ENCODE peak calls at places on chromosomes 1 and 21, in nine cellular contexts. R, N, O, P, B, D, K, Q and F are unnamed samples.

GRCh38 chr1:224650329-224650728 is 34.2 kb downstream of the CNIH3 start:
- DNase-seq in D (no peak), R (no peak), B (no peak), Q (no peak), O (no peak), N (no peak), K (no peak), P (no peak), F (no peak)

GRCh38 chr1:162018418-162018817 is 5.3 kb downstream of the OLFML2B start:
- DNase-seq in O (no peak), P (no peak), D (no peak), B (no peak), Q (no peak), R (no peak), N (no peak), K (no peak), F (no peak)

GRCh38 chr1:114108741-114109255 is 44.9 kb downstream of the SYT6 start:
- DNase-seq in R (no peak), K (no peak), D (no peak), P (no peak), O (no peak), N (no peak), B (no peak), Q (no peak), F (no peak)

GRCh38 chr21:39483917-39484316 is 32.1 kb downstream of the SH3BGR start:
- DNase-seq in K (peak), Q (no peak), R (no peak), P (peak), B (peak), N (no peak), O (no peak), D (no peak), F (no peak)

GRCh38 chr1:109773900-109774485 is 10.3 kb upstream of the EPS8L3 start:
- DNase-seq in Q (no peak), N (no peak), P (no peak), O (no peak), B (no peak), R (no peak), D (no peak), K (no peak), F (no peak)

GRCh38 chr1:93005252-93005598 is 44.0 kb upstream of the DIPK1A start:
- DNase-seq in B (no peak), D (no peak), P (no peak), N (no peak), O (no peak), R (no peak), Q (no peak), K (no peak), F (no peak)

GRCh38 chr1:225179686-225180085 is 248.2 kb downstream of the LBR start:
- DNase-seq in N (no peak), O (no peak), D (peak), K (no peak), B (no peak), R (no peak), P (no peak), Q (no peak), F (no peak)

GRCh38 chr1:199545780-199546179 is 481.7 kb upstream of the NR5A2 start:
- DNase-seq in B (no peak), R (no peak), Q (no peak), P (no peak), K (peak), D (peak), N (peak), O (peak), F (peak)

GRCh38 chr1:58827298-58827697 is 43.5 kb upstream of the JUN start:
- DNase-seq in P (no peak), B (no peak), K (no peak), O (no peak), R (no peak), D (no peak), Q (no peak), N (no peak), F (no peak)

GRCh38 chr1:92459871-92460320 is 26.8 kb downstream of the GFI1 start:
- DNase-seq in O (no peak), D (no peak), B (no peak), Q (no peak), N (no peak), R (no peak), P (no peak), K (no peak), F (no peak)

GRCh38 chr21:20971296-20971921 is 26.8 kb upstream of the NCAM2 start:
- DNase-seq in N (no peak), B (peak), D (peak), P (peak), O (peak), R (peak), K (peak), Q (no peak), F (peak)

GRCh38 chr1:147598631-147599361 is 57.5 kb downstream of the BCL9 start:
- DNase-seq in R (no peak), Q (no peak), K (no peak), P (peak), D (no peak), B (no peak), N (no peak), O (no peak), F (peak)

GRCh38 chr1:235011064-235011598 is 117.5 kb downstream of the TOMM20 start:
- DNase-seq in K (no peak), B (no peak), P (no peak), Q (no peak), D (no peak), O (no peak), N (no peak), R (no peak), F (no peak)

GRCh38 chr1:111462368-111463028 is 11.3 kb upstream of the C1orf162 start:
- DNase-seq in K (no peak), P (no peak), N (no peak), O (no peak), Q (no peak), R (no peak), B (no peak), D (no peak), F (no peak)

GRCh38 chr1:48234086-48234485 is 11.6 kb downstream of the SLC5A9 start:
- DNase-seq in P (no peak), B (no peak), N (no peak), D (no peak), O (no peak), R (no peak), Q (no peak), K (no peak), F (no peak)

GRCh38 chr1:220974431-220974830 is 95.2 kb downstream of the HLX start:
- DNase-seq in O (no peak), P (no peak), D (peak), Q (no peak), N (no peak), R (no peak), B (no peak), K (no peak), F (peak)

GRCh38 chr1:240385985-240386978 is 225.7 kb downstream of the GREM2 start:
- DNase-seq in K (no peak), D (no peak), N (no peak), B (peak), O (no peak), R (no peak), P (peak), Q (no peak), F (no peak)

GRCh38 chr1:37124501-37124900 is 90.2 kb upstream of the GRIK3 start:
- DNase-seq in R (no peak), N (no peak), K (no peak), O (no peak), D (no peak), P (no peak), B (no peak), Q (no peak), F (no peak)

GRCh38 chr1:40532062-40532389 is 589 bp downstream of the ZNF684 start:
- DNase-seq in P (no peak), Q (no peak), O (no peak), K (no peak), B (no peak), D (no peak), R (no peak), N (no peak), F (no peak)

GRCh38 chr1:67583462-67583950 is 101.5 kb upstream of the GADD45A start:
- DNase-seq in R (no peak), Q (no peak), B (no peak), N (no peak), K (no peak), O (no peak), D (no peak), P (no peak), F (no peak)

GRCh38 chr21:41387042-41387819 is 25.4 kb downstream of the MX2 start:
- DNase-seq in P (no peak), R (no peak), N (no peak), D (no peak), O (no peak), Q (no peak), K (no peak), B (no peak), F (no peak)

GRCh38 chr1:185016880-185017279 is 28.5 kb upstream of the RNF2 start:
- DNase-seq in O (no peak), B (no peak), N (no peak), K (no peak), Q (no peak), R (no peak), D (no peak), P (no peak), F (no peak)

GRCh38 chr21:29581393-29581792 is 282.7 kb downstream of the BACH1 start:
- DNase-seq in R (no peak), N (no peak), D (no peak), K (no peak), B (no peak), P (no peak), Q (no peak), O (no peak), F (no peak)

GRCh38 chr1:207713529-207713928 is 38.3 kb upstream of the CD46 start:
- DNase-seq in O (peak), K (no peak), N (no peak), D (no peak), B (no peak), Q (no peak), P (no peak), R (no peak), F (no peak)

GRCh38 chr1:31626451-31627202 is 9.1 kb downstream of the HCRTR1 start:
- DNase-seq in N (no peak), O (peak), P (peak), D (peak), Q (no peak), R (no peak), K (no peak), B (peak), F (peak)

GRCh38 chr1:198657550-198658064 is 18.8 kb downstream of the PTPRC start:
- DNase-seq in D (no peak), R (no peak), O (no peak), Q (no peak), K (peak), P (peak), B (peak), N (no peak), F (no peak)

GRCh38 chr1:70486676-70487470 is 75.8 kb downstream of the CTH start:
- DNase-seq in Q (peak), B (peak), D (peak), K (no peak), O (no peak), P (peak), R (no peak), N (no peak), F (no peak)

GRCh38 chr1:179951383-179952144 is 3.0 kb upstream of the CEP350 start:
- DNase-seq in D (no peak), K (no peak), O (no peak), B (no peak), P (no peak), Q (no peak), R (no peak), N (no peak), F (no peak)

GRCh38 chr1:151290709-151291303 is 8.7 kb downstream of the ZNF687 start:
- DNase-seq in D (no peak), Q (no peak), P (no peak), N (no peak), O (no peak), R (no peak), B (no peak), K (no peak), F (no peak)

GRCh38 chr1:33684346-33685122 is 179.3 kb upstream of the HMGB4 start:
- DNase-seq in N (no peak), O (no peak), B (no peak), P (peak), D (no peak), Q (no peak), R (no peak), K (no peak), F (no peak)

GRCh38 chr1:81304187-81304586 is 496.5 kb upstream of the ADGRL2 start:
- DNase-seq in P (peak), O (no peak), D (no peak), K (no peak), B (peak), N (no peak), R (no peak), Q (no peak), F (no peak)

GRCh38 chr1:182930985-182931384 is 22.0 kb downstream of the SHCBP1L start:
- DNase-seq in B (no peak), R (no peak), O (no peak), P (no peak), D (no peak), Q (no peak), K (no peak), N (no peak), F (no peak)

GRCh38 chr1:173267453-173267945 is 60.4 kb upstream of the TNFSF4 start:
- DNase-seq in P (peak), R (no peak), Q (no peak), N (no peak), K (peak), D (no peak), B (peak), O (no peak), F (peak)

GRCh38 chr21:37266515-37267221 is 466 bp downstream of the VPS26C start:
- DNase-seq in D (peak), R (no peak), N (no peak), B (peak), K (peak), O (no peak), Q (no peak), P (peak), F (peak)

GRCh38 chr1:244316407-244316806 is 135.3 kb downstream of the ADSS2 start:
- DNase-seq in K (no peak), O (no peak), B (no peak), R (no peak), D (no peak), N (no peak), Q (no peak), P (peak), F (no peak)

GRCh38 chr1:36948147-36948546 is 86.2 kb downstream of the GRIK3 start:
- DNase-seq in B (no peak), O (no peak), K (no peak), P (no peak), N (no peak), D (no peak), R (no peak), Q (no peak), F (no peak)

GRCh38 chr1:94805912-94806311 is 14.2 kb upstream of the SLC44A3 start:
- DNase-seq in N (peak), D (peak), O (peak), P (peak), R (peak), K (peak), B (peak), Q (no peak), F (peak)

DNA sequence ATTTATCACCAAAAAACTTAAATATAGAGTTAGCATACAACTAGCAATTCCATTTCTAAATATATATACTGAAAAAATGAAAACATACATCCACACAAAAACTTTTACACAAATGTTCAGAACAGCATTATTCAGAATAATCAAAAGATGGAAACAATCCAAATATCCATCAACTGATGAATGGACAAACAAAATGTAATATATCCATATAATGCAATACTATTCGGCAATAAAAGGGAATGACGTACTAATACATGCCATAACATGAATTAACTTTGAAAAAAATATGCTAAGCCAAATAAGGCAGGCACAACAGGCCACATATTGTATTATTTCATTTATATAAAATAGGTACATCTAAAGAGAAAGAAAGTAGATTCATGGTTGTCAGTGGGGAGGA is 33.9 kb downstream of the TUT4 start:
- DNase-seq in Q (no peak), K (no peak), D (no peak), N (no peak), P (no peak), B (no peak), R (no peak), O (no peak), F (no peak)
- H3K9ac ChIP-seq in Q (no peak), K (no peak), D (no peak), N (no peak), P (no peak), B (no peak), R (no peak), O (no peak), F (no peak)

DNA sequence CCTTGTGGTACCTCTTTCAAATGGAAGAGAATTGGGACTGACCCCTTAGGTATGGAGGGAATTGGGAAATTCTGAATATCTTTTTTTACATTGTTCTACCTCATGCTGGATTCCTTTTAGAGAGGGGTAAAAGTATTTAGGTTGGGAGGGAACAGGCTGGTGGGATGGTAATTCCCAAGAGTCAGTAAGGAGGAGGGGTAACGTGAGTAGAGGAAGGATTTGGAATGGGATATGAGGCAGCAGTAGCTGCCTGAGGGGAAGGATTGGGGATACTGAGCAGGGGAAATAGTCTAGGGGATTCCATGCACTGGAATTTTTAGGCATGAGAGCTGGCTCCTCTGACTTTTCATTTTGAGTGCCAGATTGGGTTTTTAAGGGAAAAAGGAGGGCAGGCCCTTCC is 3.8 kb upstream of the AADACL3 start:
- DNase-seq in D (peak), P (no peak), N (no peak), R (no peak), O (no peak), Q (no peak), B (no peak), K (no peak), F (no peak)
- H3K9ac ChIP-seq in D (no peak), P (peak), N (no peak), R (no peak), O (no peak), Q (no peak), B (no peak), K (no peak), F (no peak)

DNA sequence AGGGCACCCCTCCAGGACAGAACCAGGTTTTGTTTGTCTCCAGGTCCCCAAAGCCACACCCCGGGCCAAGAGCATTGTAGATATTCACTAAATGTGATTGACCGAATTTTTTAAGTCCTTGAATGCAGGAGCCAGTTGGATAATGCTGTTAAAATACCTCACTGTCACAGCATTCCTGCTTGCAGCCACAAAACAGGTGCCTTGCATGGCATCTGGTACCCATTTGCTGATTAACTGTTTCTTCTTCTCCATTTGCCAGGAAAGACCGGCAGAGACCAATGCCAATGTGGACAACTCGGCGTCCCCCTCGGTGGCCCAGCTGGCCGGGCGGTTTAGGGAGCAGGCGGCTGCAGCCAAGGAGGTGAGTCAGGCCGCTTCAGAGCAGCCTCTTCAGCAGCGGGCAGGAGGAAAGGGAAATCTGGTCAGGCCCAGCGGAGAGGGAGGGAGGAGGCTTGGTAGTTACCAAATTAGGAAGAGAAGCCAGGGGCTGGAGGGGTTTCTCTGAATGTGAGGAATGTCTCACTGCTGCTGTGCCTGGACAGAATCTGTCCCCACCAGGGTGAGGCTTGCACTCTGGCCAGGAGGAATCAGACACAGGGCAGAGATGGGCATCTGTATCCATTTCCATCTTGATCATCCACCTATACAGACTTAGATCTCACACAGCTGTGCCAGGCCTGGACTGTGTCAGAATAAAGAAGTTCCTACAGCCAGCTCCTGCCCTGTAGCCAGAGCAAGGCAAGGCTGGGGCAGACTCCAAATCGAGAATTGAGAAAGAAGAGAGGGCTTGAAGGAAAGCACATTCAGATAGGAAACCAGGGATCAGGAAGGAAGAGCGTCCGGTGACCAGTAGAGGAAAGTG is 37.9 kb upstream of the MPZL1 start:
- DNase-seq in P (peak), O (peak), N (no peak), R (no peak), Q (no peak), K (no peak), B (peak), D (peak), F (peak)
- H3K9ac ChIP-seq in P (no peak), O (no peak), N (no peak), R (no peak), Q (no peak), K (no peak), B (no peak), D (peak), F (no peak)

GRCh38 chr1:226717256-226717909 is 21.7 kb downstream of the ITPKB start:
- DNase-seq in D (no peak), Q (no peak), N (no peak), R (no peak), B (no peak), O (no peak), K (no peak), P (no peak), F (no peak)
- H3K9ac ChIP-seq in D (no peak), Q (no peak), N (peak), R (no peak), B (no peak), O (no peak), K (no peak), P (no peak), F (no peak)

GRCh38 chr1:27138927-27139326 is 16.0 kb downstream of the SLC9A1 start:
- DNase-seq in P (no peak), K (no peak), B (no peak), O (no peak), D (no peak), R (no peak), Q (no peak), N (no peak), F (no peak)

GRCh38 chr1:27141266-27142003 is 13.5 kb downstream of the SLC9A1 start:
- DNase-seq in R (peak), K (no peak), N (no peak), P (no peak), Q (no peak), B (no peak), O (peak), D (no peak), F (no peak)

GRCh38 chr1:27137544-27138075 is 17.3 kb downstream of the SLC9A1 start:
- DNase-seq in N (no peak), P (peak), K (no peak), B (no peak), R (peak), D (no peak), Q (no peak), O (no peak), F (no peak)

GRCh38 chr1:27138368-27138767 is 16.6 kb downstream of the SLC9A1 start:
- DNase-seq in N (no peak), R (no peak), K (no peak), Q (no peak), O (no peak), B (no peak), P (no peak), D (no peak), F (no peak)

GRCh38 chr1:27139980-27140379 is 14.9 kb downstream of the SLC9A1 start:
- DNase-seq in R (no peak), P (no peak), D (no peak), K (no peak), N (no peak), B (no peak), O (no peak), Q (no peak), F (no peak)
- H3K9ac ChIP-seq in R (no peak), P (no peak), D (no peak), K (no peak), N (no peak), B (no peak), O (no peak), Q (no peak), F (no peak)

GRCh38 chr1:154306151-154306550 is 14.7 kb upstream of the AQP10 start:
- DNase-seq in D (no peak), O (no peak), B (no peak), Q (no peak), R (no peak), P (peak), K (no peak), N (no peak), F (no peak)
- H3K9ac ChIP-seq in D (no peak), O (no peak), B (no peak), Q (no peak), R (no peak), P (no peak), K (no peak), N (no peak), F (no peak)

DNA sequence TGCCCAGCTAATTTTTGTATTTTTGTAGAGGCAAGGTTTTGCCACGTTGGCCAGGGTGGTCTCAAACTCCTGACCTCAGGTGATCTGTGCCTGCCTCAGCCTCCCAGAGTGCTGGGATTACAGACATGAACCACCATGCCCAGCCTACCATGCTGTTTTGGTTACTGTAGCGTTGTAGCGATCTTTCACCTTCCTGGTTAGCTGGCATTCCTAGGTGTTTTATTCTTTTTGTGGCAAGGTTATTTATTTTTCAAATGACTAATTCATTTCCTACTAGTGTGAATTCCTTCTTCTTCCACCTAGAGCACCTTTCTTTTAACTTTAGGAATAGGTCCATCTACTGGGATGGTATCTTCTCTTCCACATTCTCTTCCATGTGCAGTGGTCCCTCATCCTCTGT is 29.3 kb downstream of the TMEM200B start:
- DNase-seq in B (no peak), R (no peak), D (no peak), K (no peak), N (no peak), P (no peak), Q (no peak), O (no peak), F (no peak)
- H3K9ac ChIP-seq in B (no peak), R (no peak), D (no peak), K (no peak), N (no peak), P (no peak), Q (no peak), O (no peak), F (no peak)